ENCODE peak calls at places on chromosome 10, in four cellular contexts. B is heart left ventricle, O is breast epithelium, S is transverse colon. P is an unnamed sample.

GRCh38 chr10:122847782-122848604 is 2.3 kb upstream of the CUZD1 start:
- DNase-seq in B (peak), O (no peak), S (no peak), P (no peak)

GRCh38 chr10:93081296-93081695 is 7.6 kb downstream of the CYP26A1 start:
- DNase-seq in B (no peak), O (no peak), S (no peak), P (no peak)

GRCh38 chr10:25261110-25261509 is 86.3 kb downstream of the GPR158 start:
- DNase-seq in B (no peak), O (no peak), S (no peak), P (no peak)

GRCh38 chr10:107444443-107444842 is 279.9 kb upstream of the SORCS1 start:
- DNase-seq in B (no peak), O (no peak), S (no peak), P (no peak)

GRCh38 chr10:76311752-76312699 is 880.6 kb downstream of the LRMDA start:
- DNase-seq in B (peak), O (no peak), S (no peak), P (peak)

GRCh38 chr10:103666109-103666508 is 172.6 kb downstream of the NEURL1 start:
- DNase-seq in B (no peak), O (no peak), S (no peak), P (no peak)

GRCh38 chr10:72096115-72097000 is 8.0 kb upstream of the SPOCK2 start:
- DNase-seq in B (no peak), O (no peak), S (no peak), P (peak)

GRCh38 chr10:21524526-21525366 is 736 bp downstream of the SKIDA1 start:
- DNase-seq in B (no peak), O (no peak), S (no peak), P (peak)

GRCh38 chr10:28548781-28549498 is 16.0 kb downstream of the WAC start:
- DNase-seq in B (no peak), O (no peak), S (no peak), P (no peak)

GRCh38 chr10:114519756-114520288 is 115.5 kb upstream of the AFAP1L2 start:
- DNase-seq in B (no peak), O (no peak), S (peak), P (no peak)
- H3K4me3 ChIP-seq in B (no peak), O (no peak), S (no peak), P (no peak)

DNA sequence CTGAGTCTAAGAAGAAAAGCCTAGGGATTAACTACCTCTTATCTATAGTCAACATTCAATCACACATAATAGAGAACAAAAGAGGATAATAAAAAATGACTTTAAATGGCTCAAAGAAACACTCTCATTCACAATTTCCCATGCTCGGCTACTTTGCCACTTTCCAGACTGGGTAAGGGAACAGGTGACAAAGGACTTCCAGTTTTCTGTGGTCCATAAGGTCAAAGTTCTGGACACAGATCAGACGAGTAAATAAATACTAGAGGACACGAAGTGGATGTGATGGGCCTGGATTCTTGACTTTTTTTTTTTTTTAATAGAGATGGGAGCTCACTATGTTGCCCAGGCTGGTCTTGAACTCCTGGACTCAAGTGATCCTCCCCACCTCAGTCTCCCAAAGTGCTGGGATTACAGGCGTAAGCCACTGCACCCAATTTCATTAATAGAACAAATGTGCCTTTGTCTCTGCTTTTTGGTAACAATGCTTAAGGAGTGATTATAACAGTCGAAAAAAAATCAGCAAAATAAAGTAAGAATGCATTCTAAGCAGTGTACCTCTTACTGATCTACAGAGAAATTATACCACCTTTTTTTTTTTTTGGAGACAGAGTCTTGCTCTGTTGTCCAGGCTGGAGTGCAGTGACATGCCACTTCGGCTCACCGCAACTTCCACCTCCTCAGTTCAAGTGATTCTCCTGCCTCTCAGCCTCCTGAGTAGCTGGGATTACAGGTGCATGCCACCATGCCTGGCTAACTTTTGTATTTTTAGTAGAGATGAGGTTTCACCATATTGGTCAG is 70.6 kb downstream of the WAPL start:
- DNase-seq in B (no peak), O (no peak), S (no peak), P (no peak)
- TF ChIP-seq POLR2A in B (no peak), O (no peak), S (no peak), P (no peak)

GRCh38 chr10:114998993-114999392 is 61.0 kb downstream of the TRUB1 start:
- DNase-seq in B (no peak), O (no peak), S (no peak), P (no peak)
- H3K4me3 ChIP-seq in B (no peak), O (no peak), S (no peak), P (no peak)

GRCh38 chr10:75234017-75234682 is 1.6 kb downstream of the COMTD1 start:
- DNase-seq in B (peak), O (peak), S (peak), P (peak)
- TF ChIP-seq POLR2A in B (no peak), O (no peak), S (peak), P (peak)

GRCh38 chr10:90916392-90917110 is 4.3 kb downstream of the ANKRD1 start:
- DNase-seq in B (no peak), O (no peak), S (no peak), P (no peak)

GRCh38 chr10:90915141-90916075 is 5.5 kb downstream of the ANKRD1 start:
- DNase-seq in B (no peak), O (no peak), S (no peak), P (no peak)

GRCh38 chr10:90917968-90918318 is 2.9 kb downstream of the ANKRD1 start:
- DNase-seq in B (no peak), O (no peak), S (no peak), P (no peak)

GRCh38 chr10:90919683-90920574 is 958 bp downstream of the ANKRD1 start:
- DNase-seq in B (no peak), O (no peak), S (no peak), P (no peak)

GRCh38 chr10:90917231-90917967 is 3.5 kb downstream of the ANKRD1 start:
- DNase-seq in B (no peak), O (no peak), S (no peak), P (no peak)
- H3K4me3 ChIP-seq in B (peak), O (no peak), S (no peak), P (no peak)

DNA sequence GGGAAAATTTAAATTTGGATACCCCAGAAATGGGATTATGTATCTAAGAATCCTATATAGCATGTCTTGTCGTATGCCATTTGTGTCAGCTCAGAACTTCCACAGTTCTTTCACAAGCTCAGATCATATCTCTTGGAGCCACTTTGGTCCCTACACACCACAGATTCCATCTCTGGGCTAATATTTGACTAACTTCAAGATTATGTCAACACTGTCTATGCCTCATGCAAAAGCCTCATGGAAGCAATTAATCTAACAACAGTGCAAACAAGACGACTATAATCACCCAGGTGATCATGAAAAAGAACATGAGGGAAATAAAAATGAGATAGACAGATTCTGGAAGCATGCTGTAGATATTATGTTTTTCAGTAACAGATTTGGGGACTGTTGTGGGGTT is 189.1 kb downstream of the LRRTM3 start:
- DNase-seq in B (no peak), O (no peak), S (no peak), P (no peak)
- TF ChIP-seq POLR2A in B (no peak), O (no peak), S (no peak), P (no peak)